ENCODE peak calls at places on chromosomes 16 and 17, in seven cellular contexts. N is fibroblast of lung, F is dorsolateral prefrontal cortex, Y is pancreas, P is heart right ventricle, A is esophagus squamous epithelium, B is endothelial cell. W is an unnamed sample.

GRCh38 chr17:43584666-43585102 is 38.5 kb upstream of the ETV4 start:
- DNase-seq in N (no peak), F (no peak), Y (no peak), P (no peak), A (no peak), B (no peak), W (peak; percentile 49)

GRCh38 chr16:15636392-15636873 is 6.5 kb downstream of the MARF1 start:
- DNase-seq in N (no peak), F (no peak), Y (no peak), P (no peak), A (no peak), B (no peak), W (no peak)

GRCh38 chr16:47057631-47057996 is 84.1 kb upstream of the DNAJA2 start:
- DNase-seq in N (no peak), F (no peak), Y (no peak), P (no peak), A (no peak), B (no peak), W (no peak)

GRCh38 chr16:46762583-46762982 is 14.4 kb upstream of the MYLK3 start:
- DNase-seq in N (no peak), F (no peak), Y (no peak), P (no peak), A (no peak), B (no peak), W (no peak)

GRCh38 chr17:39153541-39154111 is 2.2 kb upstream of the PLXDC1 start:
- DNase-seq in N (peak; percentile 91), F (peak; percentile 92), Y (peak; percentile 96), P (peak; percentile 92), A (peak; percentile 27), B (peak; percentile 95), W (peak; percentile 94)

GRCh38 chr16:2226245-2226793 is 2.9 kb downstream of the E4F1 start:
- DNase-seq in N (no peak), F (no peak), Y (no peak), P (no peak), A (no peak), B (no peak), W (no peak)

GRCh38 chr17:16934836-16935235 is 37.1 kb downstream of the TNFRSF13B start:
- DNase-seq in N (no peak), F (no peak), Y (peak; percentile 35), P (no peak), A (no peak), B (no peak), W (no peak)

GRCh38 chr17:13541032-13541480 is 60.7 kb downstream of the HS3ST3A1 start:
- DNase-seq in N (peak; percentile 98), F (no peak), Y (no peak), P (no peak), A (no peak), B (no peak), W (peak; percentile 100)

GRCh38 chr17:15966183-15966878 is 21.4 kb downstream of the ADORA2B start:
- DNase-seq in N (peak; percentile 22), F (no peak), Y (no peak), P (no peak), A (no peak), B (peak; percentile 20), W (no peak)

GRCh38 chr16:82587289-82587688 is 39.5 kb upstream of the CDH13 start:
- DNase-seq in N (no peak), F (no peak), Y (no peak), P (no peak), A (no peak), B (no peak), W (no peak)

GRCh38 chr16:66538910-66539309 is 11.0 kb downstream of the TK2 start:
- DNase-seq in N (no peak), F (no peak), Y (no peak), P (no peak), A (no peak), B (no peak), W (no peak)

GRCh38 chr16:85303354-85303883 is 191.1 kb upstream of the CIBAR2 start:
- DNase-seq in N (no peak), F (peak; percentile 53), Y (peak; percentile 91), P (peak; percentile 77), A (no peak), B (peak; percentile 80), W (no peak)

GRCh38 chr17:39094607-39095308 is 56.7 kb downstream of the PLXDC1 start:
- DNase-seq in N (no peak), F (no peak), Y (no peak), P (no peak), A (no peak), B (no peak), W (no peak)

GRCh38 chr16:80084614-80085013 is 456.2 kb upstream of the DYNLRB2 start:
- DNase-seq in N (peak; percentile 71), F (no peak), Y (no peak), P (peak; percentile 10), A (no peak), B (peak; percentile 60), W (peak; percentile 1)

GRCh38 chr17:72913315-72913714 is 179.2 kb downstream of the SLC39A11 start:
- DNase-seq in N (no peak), F (no peak), Y (no peak), P (no peak), A (no peak), B (no peak), W (peak; percentile 28)

GRCh38 chr17:45828171-45829133 is 16.2 kb upstream of the SPPL2C start:
- DNase-seq in N (no peak), F (no peak), Y (no peak), P (no peak), A (no peak), B (no peak), W (no peak)

GRCh38 chr16:22814330-22815105 is 556 bp downstream of the HS3ST2 start:
- DNase-seq in N (no peak), F (no peak), Y (peak; percentile 54), P (peak; percentile 12), A (no peak), B (peak; percentile 14), W (no peak)

GRCh38 chr16:7332611-7333010 is at the start of gene RBFOX1:
- DNase-seq in N (no peak), F (no peak), Y (no peak), P (no peak), A (no peak), B (no peak), W (no peak)

GRCh38 chr16:68383858-68384257 is 64.5 kb downstream of the SMPD3 start:
- DNase-seq in N (no peak), F (no peak), Y (no peak), P (no peak), A (no peak), B (no peak), W (no peak)

DNA sequence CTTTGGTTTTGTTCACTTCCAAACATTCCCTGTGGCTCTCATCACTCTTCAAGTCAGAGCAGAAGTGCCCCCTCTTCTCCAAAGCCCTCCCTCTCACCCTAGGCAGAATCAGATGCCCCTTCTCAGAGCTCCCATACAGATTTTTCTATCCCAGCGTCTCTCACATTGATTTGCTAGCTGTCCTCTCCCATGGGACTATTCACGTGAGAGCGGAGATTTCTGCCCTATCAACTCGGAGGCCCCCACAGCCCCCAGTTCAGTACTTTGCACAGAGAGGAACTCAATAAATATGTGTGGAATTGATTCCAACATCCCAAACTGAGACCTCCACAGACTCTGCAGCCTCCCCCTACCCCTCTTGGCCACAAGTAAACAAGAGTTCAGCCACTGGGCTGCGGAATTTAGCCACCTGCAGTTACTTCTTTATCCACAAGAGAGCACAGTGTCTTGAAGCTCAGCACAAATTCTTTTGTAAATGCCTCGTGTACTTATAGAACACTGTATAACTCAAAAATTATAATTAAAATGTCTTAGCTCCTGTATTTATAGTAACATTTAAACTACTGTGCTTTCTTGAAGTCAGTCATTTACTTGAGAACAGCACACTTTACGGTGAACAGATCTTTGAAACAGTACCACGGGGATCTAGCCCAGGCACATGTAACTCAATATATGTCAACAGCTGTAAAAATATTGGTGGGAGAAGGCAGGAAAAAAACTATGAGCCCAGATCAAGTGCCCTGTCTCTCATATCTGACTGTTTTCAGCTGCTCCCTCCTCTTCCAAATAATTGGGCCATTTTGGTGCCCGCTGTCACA is 182.9 kb downstream of the C16orf78 start:
- DNase-seq in N (peak; percentile 54), F (no peak), Y (no peak), P (no peak), A (no peak), B (peak; percentile 47), W (peak; percentile 58)
- TF ChIP-seq CTCF in N (peak; percentile 26), F (peak; percentile 14), Y (no peak), P (peak; percentile 45), A (peak; percentile 30), B (peak; percentile 49), W (peak; percentile 59)

GRCh38 chr16:53703590-53704444 is at the start of the genes FTO and RPGRIP1L:
- DNase-seq in N (peak; percentile 99), F (peak; percentile 99), Y (peak; percentile 97), P (peak; percentile 97), A (peak; percentile 81), B (peak; percentile 99), W (peak; percentile 99)
- TF ChIP-seq CTCF in N (no peak), F (peak; percentile 18), Y (no peak), P (no peak), A (peak; percentile 9), B (no peak), W (peak; percentile 1)

DNA sequence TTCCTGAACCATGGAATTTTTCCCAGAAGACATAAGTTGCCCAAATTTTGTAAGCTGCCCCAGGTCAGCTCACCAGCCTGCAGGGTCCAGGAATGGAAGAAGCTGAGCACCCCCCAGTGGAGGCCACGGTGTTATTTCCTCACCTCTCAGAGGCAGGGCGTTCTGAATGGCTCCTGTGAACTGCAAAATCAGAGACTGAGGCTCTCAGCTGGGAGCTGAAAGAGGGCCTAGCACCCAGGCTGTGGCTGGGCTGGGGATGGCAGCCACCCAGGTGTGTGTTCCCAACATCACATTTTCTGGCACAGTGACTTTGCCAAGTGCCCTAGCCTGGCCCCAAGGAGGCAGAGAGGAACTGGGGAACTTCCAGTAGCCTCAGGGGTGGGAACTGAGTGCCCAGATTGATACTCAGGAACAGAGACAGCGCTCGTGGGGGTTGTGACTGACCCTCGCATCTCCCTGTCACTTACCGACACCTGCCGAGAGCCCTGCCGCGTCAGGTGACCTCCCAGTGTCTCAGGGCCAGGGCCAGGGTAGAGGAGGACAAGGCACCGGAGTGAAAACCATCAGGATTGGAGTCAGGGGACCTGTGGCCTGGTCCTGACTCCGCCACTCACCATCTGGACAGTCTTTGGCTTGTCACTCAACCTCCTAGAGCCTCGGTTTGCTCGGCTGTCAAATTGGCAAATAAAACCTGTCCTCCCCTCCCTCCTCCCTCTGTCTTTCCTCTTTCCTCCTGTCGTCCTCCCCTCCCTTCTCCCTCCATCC is 11.3 kb downstream of the CACNG4 start:
- DNase-seq in N (no peak), F (no peak), Y (no peak), P (peak; percentile 45), A (no peak), B (peak; percentile 34), W (no peak)
- TF ChIP-seq CTCF in N (no peak), F (no peak), Y (no peak), P (no peak), A (no peak), B (no peak), W (no peak)

GRCh38 chr17:40448639-40449261 is 5.5 kb downstream of the IGFBP4 start:
- DNase-seq in N (peak; percentile 61), F (no peak), Y (no peak), P (no peak), A (no peak), B (no peak), W (peak; percentile 45)

GRCh38 chr17:40452074-40452787 is 9.0 kb downstream of the IGFBP4 start:
- DNase-seq in N (peak; percentile 73), F (no peak), Y (no peak), P (peak; percentile 60), A (no peak), B (no peak), W (peak; percentile 98)

GRCh38 chr17:40448213-40448638 is 5.0 kb downstream of the IGFBP4 start:
- DNase-seq in N (peak; percentile 60), F (no peak), Y (no peak), P (no peak), A (no peak), B (no peak), W (peak; percentile 69)

GRCh38 chr17:40451420-40451819 is 8.2 kb downstream of the IGFBP4 start:
- DNase-seq in N (peak; percentile 98), F (no peak), Y (no peak), P (peak; percentile 86), A (no peak), B (no peak), W (peak; percentile 99)

GRCh38 chr17:40450175-40450574 is 6.9 kb downstream of the IGFBP4 start:
- DNase-seq in N (peak; percentile 56), F (no peak), Y (no peak), P (no peak), A (no peak), B (peak; percentile 59), W (peak; percentile 55)
- TF ChIP-seq CTCF in N (peak; percentile 43), F (peak; percentile 26), Y (peak; percentile 37), P (peak; percentile 56), A (peak; percentile 39), B (peak; percentile 66), W (peak; percentile 67)

W was measured in fibroblast of the aortic adventitia.